ENCODE peak calls at places on chromosomes 11 and 22, in four cellular contexts. E is nucleus accumbens; V is sciatic nerve; H is stimulated activated CD4-positive, alpha-beta T cell treated with anti-CD3 and anti-CD28 coated beads, Interleukin-1b, Interleukin-23, amount 100 ng/mL, for 24 hours. P is an unnamed sample.
A peak's percentile ranks its signal among the peaks of the same experiment; 100 is the strongest.

GRCh38 chr11:77215106-77215505 is 86.4 kb downstream of the GDPD4 start:
- DNase-seq in E (no peak), V (no peak), H (no peak), P (no peak)

GRCh38 chr22:26922804-26923203 is 265.4 kb downstream of the MIAT start:
- DNase-seq in E (no peak), H (no peak), V (no peak), P (no peak)

GRCh38 chr11:123187221-123187620 is 7.8 kb downstream of the CLMP start:
- DNase-seq in E (no peak), H (no peak), V (no peak), P (no peak)

GRCh38 chr11:69536406-69536805 is 54.9 kb downstream of the LINC01488 start:
- DNase-seq in V (peak; percentile 39), E (no peak), H (no peak), P (no peak)

GRCh38 chr11:106309070-106309684 is 231.7 kb downstream of the AASDHPPT start:
- DNase-seq in E (no peak), H (no peak), V (no peak), P (no peak)

GRCh38 chr11:76236092-76237026 is 30.1 kb upstream of the WNT11 start:
- DNase-seq in E (peak; percentile 79), V (no peak), H (no peak), P (peak; percentile 88)

GRCh38 chr22:39349506-39349966 is 255 bp upstream of the SYNGR1 start:
- DNase-seq in V (peak; percentile 69), H (no peak), E (peak; percentile 62), P (no peak)

GRCh38 chr11:1010551-1011319 is 25.8 kb downstream of the MUC6 start:
- DNase-seq in V (no peak), H (no peak), E (no peak), P (no peak)

P was measured in H1.